ENCODE peak calls at places on chromosomes 13 and 19, in five cellular contexts. I is H9, C is IMR-90, Q is H1, S is neuronal stem cell. G is an unnamed sample.

GRCh38 chr19:18605546-18606280 is 886 bp downstream of the CRLF1 start:
- DNase-seq in C (no peak), I (no peak), S (no peak), Q (no peak), G (no peak)

GRCh38 chr13:44259045-44260042 is 114.3 kb upstream of the SERP2 start:
- DNase-seq in I (no peak), Q (no peak), S (no peak), C (peak; percentile 66), G (peak; percentile 91)

GRCh38 chr13:67630640-67631039 is 400.5 kb upstream of the PCDH9 start:
- DNase-seq in C (no peak), I (no peak), S (no peak), Q (no peak), G (no peak)

GRCh38 chr19:4851551-4852290 is 15.7 kb downstream of the PLIN3 start:
- DNase-seq in C (peak; percentile 42), Q (peak; percentile 60), I (peak; percentile 89), S (peak; percentile 59), G (peak; percentile 59)

GRCh38 chr19:17214531-17215124 is 529 bp upstream of the USE1 start:
- DNase-seq in S (no peak), Q (no peak), C (no peak), I (no peak), G (no peak)

GRCh38 chr13:77980592-77980991 is 62.0 kb upstream of the EDNRB start:
- DNase-seq in S (no peak), Q (no peak), I (no peak), C (peak; percentile 81), G (peak; percentile 88)

GRCh38 chr13:50829226-50829625 is 14.3 kb downstream of the DLEU7 start:
- DNase-seq in I (no peak), S (no peak), C (no peak), Q (no peak), G (no peak)

GRCh38 chr13:76991796-76992547 is at the start of gene CLN5:
- DNase-seq in I (peak; percentile 95), C (peak; percentile 90), Q (peak; percentile 78), S (peak; percentile 82), G (peak; percentile 93)

GRCh38 chr19:38849746-38850230 is at the start of gene HNRNPL:
- DNase-seq in Q (no peak), I (no peak), C (no peak), S (no peak), G (no peak)

GRCh38 chr19:9793051-9793591 is 24.6 kb upstream of the ZNF846 start:
- DNase-seq in Q (no peak), S (no peak), I (no peak), C (peak; percentile 32), G (peak; percentile 72)

GRCh38 chr13:93535256-93535655 is 308.6 kb downstream of the GPC6 start:
- DNase-seq in C (peak; percentile 76), S (no peak), Q (no peak), I (no peak), G (peak; percentile 70)

GRCh38 chr13:109884462-109884861 is 98.1 kb upstream of the IRS2 start:
- DNase-seq in S (no peak), Q (no peak), C (no peak), I (no peak), G (no peak)

GRCh38 chr19:53882391-53883050 is 524 bp downstream of the PRKCG start:
- DNase-seq in Q (no peak), I (no peak), S (no peak), C (no peak), G (no peak)

GRCh38 chr13:99416411-99417121 is 84.7 kb upstream of the TM9SF2 start:
- DNase-seq in I (no peak), Q (no peak), S (no peak), C (no peak), G (no peak)

GRCh38 chr19:34482380-34483250 is 1.1 kb downstream of the WTIP start:
- DNase-seq in I (no peak), S (no peak), C (peak; percentile 37), Q (no peak), G (peak; percentile 54)

GRCh38 chr19:19500975-19501644 is 14.2 kb downstream of the TSSK6 start:
- DNase-seq in Q (no peak), I (no peak), S (no peak), C (no peak), G (no peak)

GRCh38 chr19:28607066-28607583 is 605.8 kb downstream of the UQCRFS1 start:
- DNase-seq in Q (no peak), I (no peak), C (no peak), S (no peak), G (no peak)

GRCh38 chr19:51887522-51888498 is at the start of gene ZNF577:
- DNase-seq in Q (peak; percentile 89), S (peak; percentile 78), C (peak; percentile 93), I (peak; percentile 85), G (peak; percentile 88)

GRCh38 chr19:51882518-51882917 is 5.2 kb downstream of the ZNF577 start:
- DNase-seq in I (no peak), Q (no peak), C (no peak), S (no peak), G (no peak)

GRCh38 chr19:51889934-51890333 is 2.2 kb upstream of the ZNF577 start:
- DNase-seq in S (no peak), C (no peak), Q (no peak), I (no peak), G (no peak)

DNA sequence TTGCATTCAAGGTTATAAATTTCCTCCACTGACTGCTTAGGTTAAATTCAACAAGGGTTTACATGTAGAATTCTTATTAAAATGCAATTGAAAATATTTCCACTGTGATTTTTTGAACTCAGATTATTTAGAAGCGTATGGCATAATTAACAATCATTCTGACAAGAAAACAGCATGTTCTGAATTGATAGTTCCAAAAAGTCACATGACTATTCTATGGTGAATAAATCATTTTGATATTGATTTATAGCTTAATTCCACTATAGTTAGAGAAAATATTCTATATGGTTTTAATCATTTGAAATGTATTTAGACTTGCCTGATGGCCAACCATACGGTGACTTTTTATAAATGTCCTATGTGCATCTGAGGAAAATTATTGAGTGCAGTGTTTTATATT is 3.0 kb downstream of the ZNF577 start:
- DNase-seq in C (no peak), I (no peak), Q (no peak), S (no peak), G (no peak)
- H3K9me3 ChIP-seq in C (peaks cover 6% of the 10 kb centered on the region), I (peaks cover 27% of the 10 kb centered on the region), Q (peaks cover 10% of the 10 kb centered on the region), S (peaks cover 65% of the 10 kb centered on the region), G (peaks cover 70% of the 10 kb centered on the region)

DNA sequence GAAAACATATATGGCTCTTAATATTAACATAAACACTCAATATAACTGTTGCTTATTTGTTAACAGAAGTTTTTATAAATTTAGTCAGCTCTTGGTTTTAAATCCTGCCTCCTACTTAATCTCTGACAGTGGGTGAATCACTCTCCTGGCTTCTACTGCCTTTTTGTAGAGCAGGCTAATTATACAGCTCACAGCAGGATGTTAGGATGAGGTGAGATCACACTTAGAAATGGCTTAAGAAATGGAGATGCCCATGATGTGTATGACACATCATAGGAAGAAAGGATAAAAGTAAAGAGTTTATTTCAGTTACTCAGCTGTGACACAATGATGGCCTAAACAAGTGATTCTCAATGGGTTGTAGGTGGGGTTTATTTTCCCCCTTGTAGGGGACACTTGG is 345.6 kb downstream of the SPRY2 start:
- DNase-seq in S (no peak), Q (no peak), I (no peak), C (peak; percentile 85), G (peak; percentile 83)
- H2BK120ac ChIP-seq in S (no peak overlapping the region), Q (no peak overlapping the region), I (no peak overlapping the region), C (no peak overlapping the region), G (no peak overlapping the region)

GRCh38 chr13:43127827-43128226 is 104.4 kb downstream of the DNAJC15 start:
- DNase-seq in C (no peak), I (no peak), S (no peak), Q (no peak), G (peak; percentile 53)
- H2BK15ac ChIP-seq in C (no peak overlapping the region), I (no peak overlapping the region), S (no peak overlapping the region), Q (no peak overlapping the region), G (no peak overlapping the region)

DNA sequence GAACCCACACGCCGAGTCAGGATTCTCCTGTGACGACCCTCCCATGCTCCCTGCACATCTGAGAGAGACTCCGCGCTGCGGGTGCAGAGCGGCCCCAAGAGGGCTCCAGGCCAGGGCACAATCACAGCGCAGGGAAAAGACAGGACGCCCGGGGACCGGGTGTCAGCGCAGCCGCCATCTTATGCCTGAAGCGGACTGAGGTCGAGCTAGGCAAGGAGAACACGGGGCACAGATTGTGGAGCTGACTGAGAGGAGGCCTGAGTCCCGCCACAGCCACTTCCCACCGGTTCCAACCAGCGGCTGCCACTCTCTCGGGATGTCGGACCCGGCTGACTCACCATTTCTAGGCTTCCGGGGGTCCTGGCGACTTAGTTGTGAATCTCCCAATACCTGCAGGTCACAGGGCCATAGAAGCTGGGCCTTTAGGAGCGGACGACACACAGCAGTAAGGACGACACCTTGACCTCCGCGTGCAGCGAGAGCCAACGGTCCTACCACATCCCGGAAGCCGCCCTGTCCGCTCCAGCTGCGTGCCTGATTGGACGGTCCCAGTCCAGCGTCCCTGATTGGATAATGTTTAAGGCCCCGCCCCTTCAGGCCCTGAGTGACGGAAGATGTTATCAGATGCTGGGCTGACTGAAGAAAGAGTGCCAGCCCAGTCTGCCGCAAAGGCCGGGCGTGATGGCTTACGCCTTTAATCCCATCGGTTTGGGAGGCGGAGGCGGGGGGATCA is at the start of gene ZNF728:
- DNase-seq in C (no peak), S (no peak), I (no peak), Q (no peak), G (no peak)
- H3K9me3 ChIP-seq in C (peaks cover 17% of the 10 kb centered on the region), S (no peaks in the 10 kb centered on the region), I (peaks cover 39% of the 10 kb centered on the region), Q (peaks cover 59% of the 10 kb centered on the region), G (peaks cover 33% of the 10 kb centered on the region)

GRCh38 chr19:42368765-42369164 is 21.3 kb downstream of the CNFN start:
- DNase-seq in C (no peak), Q (no peak), I (no peak), S (no peak), G (no peak)
- H2BK120ac ChIP-seq in C (no peak overlapping the region), Q (no peak overlapping the region), I (no peak overlapping the region), S (no peak overlapping the region), G (no peak overlapping the region)

GRCh38 chr13:79986890-79987289 is 354.0 kb downstream of the SPRY2 start:
- DNase-seq in Q (no peak), I (no peak), C (no peak), S (no peak), G (no peak)
- H2BK15ac ChIP-seq in Q (no peak overlapping the region), I (no peak overlapping the region), C (no peak overlapping the region), S (no peak overlapping the region), G (no peak overlapping the region)

DNA sequence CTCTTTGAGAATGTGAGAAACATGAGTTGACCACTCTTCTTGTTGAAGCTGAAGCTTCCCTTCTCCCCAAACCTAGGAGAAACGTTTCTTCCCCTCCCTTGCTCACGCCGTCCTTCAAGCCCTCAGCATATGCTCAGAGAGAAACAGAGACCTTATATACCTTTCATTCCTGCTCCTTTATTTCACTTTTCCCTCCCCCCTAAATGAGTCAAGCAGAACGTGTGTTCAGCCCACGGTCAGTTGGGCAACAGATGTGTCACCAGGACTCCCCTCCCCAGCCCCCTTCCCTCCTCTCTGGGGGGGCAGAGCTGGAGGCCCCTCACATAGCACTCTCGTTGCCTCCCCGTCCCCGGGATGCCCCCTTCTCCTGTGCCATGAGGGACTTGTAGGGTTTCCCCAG is 8.6 kb downstream of the OR7C2 start:
- DNase-seq in I (no peak), S (no peak), Q (no peak), C (no peak), G (no peak)
- H3K9me3 ChIP-seq in I (no peaks in the 10 kb centered on the region), S (no peaks in the 10 kb centered on the region), Q (peaks cover 43% of the 10 kb centered on the region), C (peaks cover 17% of the 10 kb centered on the region), G (peaks cover 4% of the 10 kb centered on the region)

GRCh38 chr19:36850646-36851442 is at the start of gene ZNF345:
- DNase-seq in C (peak; percentile 94), I (peak; percentile 95), Q (no peak), S (peak; percentile 95), G (peak; percentile 97)

GRCh38 chr19:36847968-36848367 is 2.7 kb upstream of the ZNF345 start:
- DNase-seq in Q (no peak), I (no peak), S (no peak), C (no peak), G (no peak)

GRCh38 chr19:36851898-36852297 is 1.2 kb downstream of the ZNF345 start:
- DNase-seq in S (no peak), I (no peak), Q (no peak), C (no peak), G (no peak)

GRCh38 chr19:36849701-36850645 is 703 bp upstream of the ZNF345 start:
- DNase-seq in S (peak; percentile 86), Q (no peak), C (peak; percentile 89), I (peak; percentile 92), G (peak; percentile 96)
- H2BK120ac ChIP-seq in S (no peak overlapping the region), Q (no peak overlapping the region), C (peak overlapping the region; percentile 30), I (no peak overlapping the region), G (no peak overlapping the region)

G was measured in mesenchymal stem cell.